ENCODE peak calls at places on chromosome 19, in five cellular contexts. W is mammary epithelial cell, U is SJSA1, Z is cardiac muscle cell, Q is heart right ventricle. D is an unnamed sample. For H3K36me3 and H3K4me1, the result is how much of the 10 kb centered on the place peaks cover.

GRCh38 chr19:46206176-46206575 is 23.4 kb upstream of the IGFL1 start:
- DNase-seq in W (peak), U (no peak), Z (no peak), Q (peak), D (no peak)

GRCh38 chr19:48842744-48843162 is 6.5 kb upstream of the HSD17B14 start:
- DNase-seq in W (no peak), U (peak), Z (peak), Q (peak), D (no peak)

GRCh38 chr19:44808463-44809371 is at the start of gene BCAM:
- DNase-seq in W (peak), U (peak), Z (peak), Q (peak), D (peak)

GRCh38 chr19:10854350-10855089 is 6.3 kb downstream of the C19orf38 start:
- DNase-seq in W (no peak), U (no peak), Z (no peak), Q (no peak), D (no peak)

GRCh38 chr19:35986664-35987570 is 8.1 kb upstream of the SDHAF1 start:
- DNase-seq in W (no peak), U (no peak), Z (no peak), Q (peak), D (peak)

GRCh38 chr19:6373813-6374108 is 1.2 kb downstream of the ALKBH7 start:
- DNase-seq in W (no peak), U (no peak), Z (no peak), Q (no peak), D (no peak)

GRCh38 chr19:42267644-42268141 is 1.4 kb upstream of the CIC start:
- DNase-seq in W (no peak), U (no peak), Z (no peak), Q (no peak), D (peak)

GRCh38 chr19:7168941-7169340 is 99.4 kb downstream of the ZNF557 start:
- DNase-seq in W (no peak), U (no peak), Z (no peak), Q (no peak), D (no peak)

GRCh38 chr19:6577410-6578125 is 13.4 kb downstream of the CD70 start:
- DNase-seq in W (peak), U (no peak), Z (no peak), Q (no peak), D (no peak)

GRCh38 chr19:30666301-30666803 is 294.2 kb downstream of the ZNF536 start:
- DNase-seq in W (peak), U (no peak), Z (peak), Q (peak), D (peak)

GRCh38 chr19:49950956-49951526 is 9.9 kb downstream of the SIGLEC11 start:
- DNase-seq in W (no peak), U (no peak), Z (no peak), Q (no peak), D (peak)

GRCh38 chr19:16660763-16661479 is at the start of gene TMEM38A:
- DNase-seq in W (peak), U (no peak), Z (peak), Q (peak), D (peak)

GRCh38 chr19:14102756-14103155 is 12.2 kb upstream of the SAMD1 start:
- DNase-seq in W (no peak), U (no peak), Z (no peak), Q (no peak), D (no peak)

DNA sequence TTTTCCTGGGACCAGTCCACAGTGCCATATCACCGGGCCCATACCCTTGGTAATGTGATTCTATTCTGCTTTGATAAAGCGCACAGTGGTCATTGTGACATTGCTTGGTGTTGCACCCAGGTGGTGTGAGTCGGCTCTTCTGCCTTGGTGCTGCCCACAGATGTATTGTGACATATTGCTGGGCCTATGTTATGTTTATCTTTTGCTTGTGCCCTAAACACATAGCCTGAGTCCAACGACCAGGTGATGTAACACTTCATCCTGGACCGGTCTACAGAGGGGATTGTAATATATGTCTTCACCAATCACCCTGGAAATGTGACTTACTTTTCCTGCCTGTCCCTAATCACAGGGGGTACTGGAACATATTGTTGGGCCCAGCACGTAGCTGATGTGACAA is 23.7 kb upstream of the ZNF254 start:
- DNase-seq in W (no peak), U (no peak), Z (no peak), Q (no peak), D (no peak)
- H3K36me3 ChIP-seq in W (under half), U (under half), Z (under half), Q (half or more), D (under half)

GRCh38 chr19:23002690-23003422 is at the start of gene ZNF728:
- DNase-seq in W (no peak), U (no peak), Z (peak), Q (peak), D (no peak)
- H3K4me3 ChIP-seq in W (no peak), U (no peak), Z (no peak), Q (peak), D (peak)

DNA sequence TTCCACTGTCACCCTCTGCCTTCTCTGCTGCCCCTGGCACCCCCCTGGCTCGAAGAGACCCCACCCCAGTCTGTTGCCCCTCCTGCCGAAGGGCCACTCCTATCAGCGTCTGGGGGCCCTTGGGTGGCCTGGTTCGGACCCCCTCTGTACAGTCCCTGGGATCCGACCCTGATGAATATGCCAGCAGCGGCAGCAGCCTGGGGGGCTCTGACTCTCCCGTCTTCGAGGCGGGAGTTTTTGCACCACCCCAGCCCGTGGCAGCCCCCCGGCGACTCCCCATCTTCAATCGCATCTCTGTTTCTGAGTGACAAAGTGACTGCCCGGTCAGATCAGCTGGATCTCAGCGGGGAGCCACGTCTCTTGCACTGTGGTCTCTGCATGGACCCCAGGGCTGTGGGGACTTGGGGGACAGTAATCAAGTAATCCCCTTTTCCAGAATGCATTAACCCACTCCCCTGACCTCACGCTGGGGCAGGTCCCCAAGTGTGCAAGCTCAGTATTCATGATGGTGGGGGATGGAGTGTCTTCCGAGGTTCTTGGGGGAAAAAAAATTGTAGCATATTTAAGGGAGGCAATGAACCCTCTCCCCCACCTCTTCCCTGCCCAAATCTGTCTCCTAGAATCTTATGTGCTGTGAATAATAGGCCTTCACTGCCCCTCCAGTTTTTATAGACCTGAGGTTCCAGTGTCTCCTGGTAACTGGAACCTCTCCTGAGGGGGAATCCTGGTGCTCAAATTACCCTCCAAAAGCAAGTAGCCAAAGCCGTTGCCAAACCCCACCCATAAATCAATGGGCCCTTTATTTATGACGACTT is 2.0 kb downstream of the ZFP36 start:
- DNase-seq in W (peak), U (no peak), Z (peak), Q (peak), D (peak)
- H3K4me1 ChIP-seq in W (under half), U (under half), Z (under half), Q (under half), D (half or more)

GRCh38 chr19:2117215-2117960 is 20.7 kb downstream of the IZUMO4 start:
- DNase-seq in W (no peak), U (no peak), Z (no peak), Q (no peak), D (no peak)
- H3K36me3 ChIP-seq in W (under half), U (half or more), Z (half or more), Q (half or more), D (half or more)

DNA sequence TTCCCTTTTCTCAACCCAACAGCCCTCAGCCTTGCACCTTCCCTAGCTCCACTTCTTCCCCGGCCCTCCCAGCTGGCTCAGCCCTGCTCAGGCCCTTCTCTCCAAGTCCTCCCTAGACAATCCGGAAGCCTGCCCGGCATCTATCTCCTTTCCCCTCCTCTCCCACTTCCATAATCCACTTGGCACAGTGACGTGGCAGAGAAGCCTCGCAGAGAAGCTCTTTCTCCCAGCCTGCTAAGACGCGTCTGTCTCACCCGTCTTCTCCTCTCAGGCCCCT is 1.1 kb downstream of the UBXN6 start:
- DNase-seq in W (peak), U (peak), Z (peak), Q (no peak), D (peak)
- H3K4me3 ChIP-seq in W (peak), U (peak), Z (peak), Q (peak), D (peak)

GRCh38 chr19:40717325-40717879 is 490 bp downstream of the ITPKC start:
- DNase-seq in W (no peak), U (no peak), Z (no peak), Q (peak), D (no peak)

GRCh38 chr19:40716031-40716654 is 543 bp downstream of the COQ8B start:
- DNase-seq in W (peak), U (peak), Z (no peak), Q (no peak), D (peak)

GRCh38 chr19:40713939-40714338 is 2.7 kb downstream of the COQ8B start:
- DNase-seq in W (no peak), U (no peak), Z (no peak), Q (no peak), D (peak)

GRCh38 chr19:40716655-40717324 is at the start of the genes COQ8B and ITPKC:
- DNase-seq in W (peak), U (peak), Z (peak), Q (peak), D (peak)

GRCh38 chr19:40714519-40715299 is 2.0 kb downstream of the COQ8B start:
- DNase-seq in W (peak), U (peak), Z (peak), Q (peak), D (peak)
- H3K4me1 ChIP-seq in W (under half), U (under half), Z (under half), Q (under half), D (under half)

GRCh38 chr19:47494211-47494547 is 10.2 kb upstream of the KPTN start:
- DNase-seq in W (no peak), U (no peak), Z (no peak), Q (no peak), D (no peak)

GRCh38 chr19:47493378-47494210 is 9.6 kb upstream of the KPTN start:
- DNase-seq in W (no peak), U (no peak), Z (no peak), Q (peak), D (peak)

GRCh38 chr19:47494729-47495128 is 10.7 kb upstream of the KPTN start:
- DNase-seq in W (no peak), U (no peak), Z (no peak), Q (no peak), D (no peak)

GRCh38 chr19:47497073-47497766 is 13.2 kb upstream of the KPTN start:
- DNase-seq in W (no peak), U (no peak), Z (no peak), Q (no peak), D (no peak)

DNA sequence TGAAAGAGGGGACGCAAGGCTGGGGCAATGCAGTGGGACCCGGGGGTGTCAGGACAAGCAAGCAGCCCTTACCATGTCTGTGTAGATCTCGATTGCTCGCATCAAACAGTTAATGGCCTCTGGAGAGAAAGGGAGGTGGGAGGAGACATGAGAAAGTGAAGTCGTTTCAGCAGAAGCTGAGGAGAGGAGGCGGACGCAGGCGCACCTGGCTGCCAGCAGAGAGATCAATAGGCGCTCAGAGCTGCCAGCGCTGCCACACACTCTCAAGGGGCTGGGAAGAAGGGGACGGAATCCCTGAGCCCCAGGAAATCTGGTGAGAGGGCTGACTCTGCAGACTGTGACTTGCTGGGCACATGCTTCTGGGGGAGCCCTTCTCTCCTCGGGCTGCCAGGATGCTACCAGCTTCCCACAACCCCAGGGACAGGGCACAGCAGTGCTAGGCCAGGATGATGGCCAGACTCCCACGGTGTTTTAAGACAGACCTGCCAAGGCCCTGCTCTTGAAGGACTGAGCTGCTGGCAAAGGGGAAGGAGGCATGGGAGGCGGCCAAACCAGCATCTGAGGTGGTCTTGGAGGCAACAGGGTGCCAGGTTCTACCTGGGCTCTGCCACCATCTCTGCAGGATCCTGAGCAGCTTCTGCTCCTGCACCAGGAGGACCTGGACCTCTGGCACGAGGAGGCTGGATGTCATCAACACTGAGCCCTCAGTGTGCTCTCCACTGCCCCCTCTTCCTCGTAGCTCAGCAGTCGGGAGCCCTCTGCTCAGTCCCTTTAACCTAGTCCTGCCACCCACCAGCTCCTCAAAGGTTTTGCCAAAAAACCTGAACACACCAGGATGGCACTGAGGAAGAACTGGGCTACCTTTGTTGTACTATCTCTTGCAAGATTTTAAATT is 11.7 kb upstream of the KPTN start:
- DNase-seq in W (no peak), U (no peak), Z (no peak), Q (no peak), D (no peak)
- H3K36me3 ChIP-seq in W (under half), U (half or more), Z (under half), Q (half or more), D (half or more)

D was measured in spleen.